ENCODE peak calls at places on chromosomes 4 and X, in nine cellular contexts. V, H, R, K, T, F, E, U and X are unnamed samples.

GRCh38 chr4:128847074-128847724 is 37.7 kb downstream of the JADE1 start:
- DNase-seq in T (no peak), E (no peak), H (no peak), U (no peak), F (no peak), V (peak), K (no peak), R (no peak), X (no peak)

GRCh38 chr4:80309301-80310004 is 26.1 kb upstream of the CFAP299 start:
- DNase-seq in U (peak), K (no peak), F (no peak), R (no peak), H (no peak), V (no peak), E (no peak), T (peak), X (no peak)

GRCh38 chr4:166655705-166656104 is 578.6 kb downstream of the SPOCK3 start:
- DNase-seq in U (no peak), F (no peak), H (no peak), T (peak), R (no peak), E (no peak), V (no peak), K (no peak), X (no peak)

GRCh38 chrX:149374751-149375150 is 130.4 kb downstream of the IDS start:
- DNase-seq in T (no peak), E (no peak), V (no peak), F (no peak), U (peak), K (no peak), H (no peak), R (no peak), X (no peak)

GRCh38 chrX:4263005-4263404 is 549.6 kb upstream of the PRKX start:
- DNase-seq in F (no peak), R (peak), U (no peak), V (no peak), K (no peak), T (no peak), H (no peak), E (no peak), X (peak)

GRCh38 chr4:32858971-32859370 is 2138.8 kb downstream of the PCDH7 start:
- DNase-seq in R (no peak), H (no peak), K (peak), T (no peak), U (peak), V (no peak), F (no peak), E (no peak), X (peak)

GRCh38 chr4:39103291-39103690 is 41.3 kb downstream of the KLHL5 start:
- DNase-seq in K (no peak), H (no peak), E (no peak), R (no peak), T (no peak), V (no peak), F (peak), U (no peak), X (peak)

GRCh38 chrX:17081969-17082368 is 135.5 kb downstream of the REPS2 start:
- DNase-seq in F (no peak), R (no peak), T (no peak), E (no peak), U (peak), V (no peak), H (no peak), K (no peak), X (no peak)

GRCh38 chr4:3213101-3213416 is 35.9 kb upstream of the MSANTD1 start:
- DNase-seq in F (no peak), H (no peak), U (no peak), E (no peak), T (no peak), R (no peak), V (no peak), K (no peak), X (no peak)

GRCh38 chr4:1804638-1805492 is 11.8 kb downstream of the FGFR3 start:
- DNase-seq in H (no peak), F (no peak), R (no peak), K (no peak), T (no peak), U (no peak), E (no peak), V (no peak), X (no peak)

GRCh38 chr4:72513227-72513626 is 55.8 kb downstream of the ADAMTS3 start:
- DNase-seq in R (no peak), K (no peak), F (no peak), E (no peak), V (no peak), H (no peak), U (no peak), T (no peak), X (peak)

GRCh38 chr4:13548984-13549546 is 4.8 kb upstream of the NKX3-2 start:
- DNase-seq in R (peak), H (peak), V (peak), K (peak), U (peak), F (peak), E (peak), T (peak), X (peak)

GRCh38 chr4:39410415-39410814 is 3.7 kb downstream of the KLB start:
- DNase-seq in R (peak), V (no peak), T (no peak), F (peak), E (no peak), U (peak), H (no peak), K (no peak), X (peak)

GRCh38 chr4:82629238-82630000 is 67.6 kb upstream of the TMEM150C start:
- DNase-seq in K (no peak), U (peak), V (no peak), R (peak), H (no peak), E (no peak), T (no peak), F (no peak), X (no peak)

GRCh38 chr4:71268156-71268555 is 70.7 kb upstream of the SLC4A4 start:
- DNase-seq in R (no peak), V (no peak), U (peak), T (no peak), K (no peak), H (no peak), F (no peak), E (no peak), X (peak)

GRCh38 chr4:69951602-69952001 is 13.9 kb downstream of the CSN2 start:
- DNase-seq in R (no peak), K (no peak), V (no peak), F (no peak), E (no peak), U (no peak), T (no peak), H (no peak), X (no peak)

GRCh38 chrX:123881330-123881729 is 21.5 kb downstream of the XIAP start:
- DNase-seq in U (no peak), F (no peak), R (no peak), E (no peak), T (no peak), K (no peak), V (no peak), H (no peak), X (no peak)

GRCh38 chr4:1718095-1718850 is 2.9 kb downstream of the TMEM129 start:
- DNase-seq in V (no peak), F (peak), K (no peak), T (no peak), U (no peak), E (peak), R (no peak), H (no peak), X (no peak)

GRCh38 chr4:77564231-77564630 is 41.4 kb upstream of the CXCL13 start:
- DNase-seq in K (no peak), F (no peak), T (no peak), E (peak), H (no peak), R (no peak), U (no peak), V (no peak), X (no peak)

GRCh38 chrX:49155243-49155899 is 7.2 kb upstream of the MAGIX start:
- DNase-seq in E (no peak), U (peak), T (no peak), K (peak), V (no peak), F (peak), H (peak), R (peak), X (peak)

GRCh38 chr4:39976945-39977488 is 694 bp downstream of the PDS5A start:
- DNase-seq in R (no peak), V (peak), H (peak), U (no peak), K (no peak), F (no peak), E (peak), T (no peak), X (peak)

GRCh38 chr4:6197433-6198174 is 2.7 kb downstream of the JAKMIP1 start:
- DNase-seq in R (no peak), T (no peak), K (no peak), H (no peak), F (no peak), E (no peak), V (no peak), U (no peak), X (no peak)